ENCODE peak calls at places on chromosomes 7 and 10, in four cellular contexts. D is right atrium auricular region, T is mammary epithelial cell, O is SJSA1. K is an unnamed sample.
A peak's percentile ranks its signal among the peaks of the same experiment; 100 is the strongest.

GRCh38 chr10:73876971-73877370 is 2.6 kb upstream of the CAMK2G start:
- DNase-seq in T (peak; percentile 49), O (no peak), D (no peak), K (peak; percentile 56)

GRCh38 chr10:6064119-6064518 is 2.0 kb upstream of the IL2RA start:
- DNase-seq in T (no peak), D (no peak), O (no peak), K (no peak)

GRCh38 chr10:29204119-29204518 is 84.8 kb upstream of the LYZL1 start:
- DNase-seq in T (no peak), O (peak; percentile 51), D (no peak), K (no peak)

GRCh38 chr7:66707825-66708224 is 32.7 kb upstream of the RABGEF1 start:
- DNase-seq in T (no peak), O (no peak), D (no peak), K (no peak)

GRCh38 chr10:32982293-32982709 is 24.3 kb upstream of the ITGB1 start:
- DNase-seq in T (peak; percentile 89), O (peak; percentile 94), D (no peak), K (peak; percentile 94)

GRCh38 chr7:55474944-55475911 is 97.1 kb downstream of the VOPP1 start:
- DNase-seq in D (no peak), O (peak; percentile 53), T (no peak), K (no peak)

GRCh38 chr7:129110575-129111376 is 33.7 kb upstream of the TSPAN33 start:
- DNase-seq in O (no peak), D (no peak), T (peak; percentile 48), K (peak; percentile 10)

GRCh38 chr10:15180736-15181135 is 12.2 kb upstream of the NMT2 start:
- DNase-seq in T (peak; percentile 25), D (no peak), O (no peak), K (peak; percentile 63)

GRCh38 chr7:3861371-3861770 is 560.3 kb downstream of the SDK1 start:
- DNase-seq in T (peak; percentile 6), D (no peak), O (no peak), K (peak; percentile 21)

GRCh38 chr10:30433286-30433778 is 652 bp upstream of the MAP3K8 start:
- DNase-seq in D (peak; percentile 95), T (no peak), O (peak; percentile 71), K (peak; percentile 81)

GRCh38 chr10:13201132-13201531 is 33.0 kb downstream of the UCMA start:
- DNase-seq in O (no peak), D (no peak), T (peak; percentile 8), K (no peak)

K was measured in cardiac fibroblast.